ENCODE peak calls at places on chromosome 14, in seven cellular contexts. O, S, N, U, R, C and E are unnamed samples.
A peak's percentile ranks its signal among the peaks of the same experiment; 100 is the strongest.

GRCh38 chr14:68780358-68781160 is 12.3 kb downstream of the ZFP36L1 start:
- DNase-seq in N (no peak), O (peak; percentile 51), U (peak; percentile 78), S (peak; percentile 78), R (no peak), C (peak; percentile 73), E (peak; percentile 66)

GRCh38 chr14:74596747-74597456 is 15.1 kb downstream of the LTBP2 start:
- DNase-seq in U (peak; percentile 68), S (no peak), O (no peak), R (no peak), N (no peak), C (peak; percentile 40), E (peak; percentile 89)

GRCh38 chr14:91269076-91269991 is 24.8 kb upstream of the GPR68 start:
- DNase-seq in C (peak; percentile 70), S (no peak), R (no peak), U (no peak), N (no peak), O (no peak), E (no peak)

GRCh38 chr14:39381366-39381765 is 50.9 kb downstream of the FBXO33 start:
- DNase-seq in U (peak; percentile 47), C (no peak), N (no peak), R (no peak), S (no peak), O (no peak), E (no peak)

GRCh38 chr14:61461808-61462275 is 140.5 kb downstream of the PRKCH start:
- DNase-seq in N (no peak), U (peak; percentile 89), C (no peak), R (peak; percentile 63), O (peak; percentile 71), S (no peak), E (peak; percentile 90)

GRCh38 chr14:31257244-31257553 is 49.6 kb upstream of the HECTD1 start:
- DNase-seq in N (no peak), U (no peak), C (no peak), S (no peak), O (no peak), R (no peak), E (no peak)

GRCh38 chr14:24340606-24341005 is 815 bp upstream of the RIPK3 start:
- DNase-seq in O (no peak), C (no peak), U (no peak), N (no peak), R (no peak), S (no peak), E (no peak)

GRCh38 chr14:65637780-65638179 is 225.2 kb downstream of the FUT8 start:
- DNase-seq in S (no peak), U (no peak), O (no peak), R (peak; percentile 84), C (no peak), N (no peak), E (no peak)

GRCh38 chr14:101354726-101355125 is 206.6 kb upstream of the DIO3 start:
- DNase-seq in O (no peak), C (no peak), U (no peak), S (peak; percentile 40), N (no peak), R (no peak), E (no peak)

GRCh38 chr14:61215222-61216010 is 65.7 kb downstream of the TMEM30B start:
- DNase-seq in R (no peak), C (peak; percentile 56), U (no peak), S (no peak), O (no peak), N (no peak), E (peak; percentile 37)

GRCh38 chr14:49940805-49941421 is 48.0 kb downstream of the ARF6 start:
- DNase-seq in S (peak; percentile 46), O (no peak), C (no peak), N (peak; percentile 44), U (peak; percentile 84), R (no peak), E (peak; percentile 85)

GRCh38 chr14:41749425-41749824 is 142.7 kb downstream of the LRFN5 start:
- DNase-seq in N (no peak), C (no peak), O (no peak), R (no peak), S (no peak), U (peak; percentile 61), E (peak; percentile 28)

GRCh38 chr14:99481745-99482099 is 513 bp downstream of the CCNK start:
- DNase-seq in C (no peak), O (no peak), N (no peak), U (peak; percentile 52), R (peak; percentile 46), S (no peak), E (peak; percentile 47)
- TF ChIP-seq CTCF in C (no peak), O (no peak), N (no peak), U (peak; percentile 22), R (no peak), S (peak; percentile 12), E (no peak)

DNA sequence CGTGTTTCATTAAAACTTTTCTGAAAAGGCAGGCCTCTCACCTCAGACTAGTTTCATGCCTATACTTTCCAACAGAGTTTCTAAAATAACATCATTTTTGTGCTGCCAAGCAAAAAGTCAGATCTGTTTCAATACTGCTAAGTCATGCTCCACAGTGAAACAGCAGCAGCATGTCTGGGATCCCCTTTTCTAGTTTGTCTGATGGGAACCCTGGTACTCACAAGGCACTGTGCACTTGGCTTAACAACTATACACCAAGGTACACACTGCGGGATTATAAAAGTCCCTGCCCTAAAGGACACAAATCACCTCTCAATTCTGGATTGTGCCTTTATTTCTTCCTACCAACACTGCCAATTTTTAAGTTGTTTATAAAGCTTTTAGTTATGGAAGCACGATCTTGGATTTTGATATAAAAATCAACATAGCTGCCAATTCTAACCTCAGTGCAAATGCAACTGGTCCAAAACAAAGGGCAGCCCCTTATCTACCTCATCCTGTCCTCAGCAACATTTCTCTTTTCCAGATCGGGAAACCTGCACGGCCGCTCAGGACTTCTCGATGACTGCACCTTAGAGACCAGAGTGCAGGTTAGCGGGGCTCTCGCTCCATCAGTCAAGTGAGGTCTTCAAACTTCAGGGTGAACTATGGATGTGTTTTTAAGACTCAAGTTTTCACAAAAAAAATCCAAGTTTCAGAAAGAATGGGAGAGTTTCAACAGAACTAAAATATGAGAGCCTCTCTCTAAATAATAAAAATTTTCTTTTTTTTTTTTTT is 1.7 kb upstream of the EIF5 start:
- DNase-seq in C (no peak), N (no peak), U (no peak), S (peak; percentile 46), O (peak; percentile 20), R (no peak), E (no peak)
- H3K4me3 ChIP-seq in C (peak overlapping the region; percentile 96), N (no peak overlapping the region), U (no peak overlapping the region), S (no peak overlapping the region), O (peak overlapping the region; percentile 99), R (peak overlapping the region; percentile 7), E (no peak overlapping the region)

GRCh38 chr14:43621282-43621681 is 885.8 kb downstream of the FSCB start:
- DNase-seq in U (no peak), S (no peak), R (peak; percentile 37), O (no peak), N (no peak), C (no peak), E (no peak)

GRCh38 chr14:43625294-43625693 is 881.8 kb downstream of the FSCB start:
- DNase-seq in S (no peak), R (no peak), U (no peak), O (no peak), C (no peak), N (no peak), E (no peak)
- TF ChIP-seq CTCF in S (no peak), R (no peak), U (no peak), O (no peak), C (no peak), N (no peak), E (no peak)

GRCh38 chr14:51328942-51329350 is 88.9 kb downstream of the TMX1 start:
- DNase-seq in R (peak; percentile 43), C (no peak), U (peak; percentile 52), S (no peak), O (no peak), N (no peak), E (peak; percentile 47)

GRCh38 chr14:51327376-51327775 is 87.3 kb downstream of the TMX1 start:
- DNase-seq in C (no peak), R (peak; percentile 36), O (no peak), U (peak; percentile 73), N (no peak), S (no peak), E (peak; percentile 59)

GRCh38 chr14:51323492-51323891 is 83.4 kb downstream of the TMX1 start:
- DNase-seq in N (no peak), U (no peak), C (no peak), S (no peak), R (no peak), O (no peak), E (no peak)

GRCh38 chr14:51331651-51332367 is 91.8 kb downstream of the TMX1 start:
- DNase-seq in N (no peak), C (no peak), R (no peak), O (no peak), U (peak; percentile 78), S (no peak), E (peak; percentile 21)

DNA sequence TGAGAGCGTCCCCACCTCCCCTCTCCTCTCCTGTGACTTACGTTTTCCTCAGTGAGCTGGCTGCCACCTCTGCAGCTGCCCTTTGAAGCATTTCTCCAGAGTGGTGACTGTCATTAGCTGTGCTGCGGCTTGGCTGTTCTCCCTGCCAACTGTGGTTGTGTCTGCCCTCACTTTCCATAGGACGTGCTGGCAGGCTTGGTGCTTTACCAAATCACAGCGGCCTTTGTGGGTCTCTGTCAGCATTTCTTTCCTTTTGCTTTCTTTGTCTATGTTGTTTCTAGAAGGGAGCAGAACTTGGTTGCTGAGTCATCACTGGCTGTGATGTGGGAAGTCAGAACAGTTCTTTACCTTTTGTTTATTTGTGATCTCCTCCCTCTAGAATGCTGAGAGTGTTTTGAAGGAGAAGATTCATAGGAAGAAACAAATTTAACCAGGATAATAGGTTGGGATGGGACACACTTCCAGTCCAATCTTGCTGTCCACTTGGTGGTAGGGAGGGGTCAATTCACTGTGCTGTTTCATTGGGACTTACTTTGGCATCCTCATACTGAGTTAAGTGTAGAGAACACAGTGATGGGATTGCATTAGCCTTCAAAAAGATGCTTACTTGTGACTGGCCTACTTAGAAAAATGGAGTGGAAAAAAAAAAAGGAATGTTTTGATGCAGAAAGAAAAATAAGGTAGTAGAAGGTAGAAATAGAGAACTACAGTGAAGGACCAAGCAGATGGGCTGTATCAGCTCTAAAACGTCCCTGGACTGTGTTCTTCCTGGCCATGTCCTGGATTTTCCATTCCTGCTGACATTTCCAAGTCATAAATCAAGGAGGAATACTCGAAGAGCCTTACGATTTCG is 88.3 kb downstream of the TMX1 start:
- DNase-seq in S (no peak), U (peak; percentile 80), O (no peak), N (no peak), R (peak; percentile 80), C (no peak), E (peak; percentile 44)
- H3K4me3 ChIP-seq in S (no peak overlapping the region), U (peak overlapping the region; percentile 15), O (no peak overlapping the region), N (no peak overlapping the region), R (no peak overlapping the region), C (no peak overlapping the region), E (peak overlapping the region; percentile 15)

GRCh38 chr14:106129274-106129673 is 602.9 kb downstream of the TMEM121 start:
- DNase-seq in S (peak; percentile 54), U (no peak), N (no peak), C (no peak), O (no peak), R (no peak), E (no peak)
- TF ChIP-seq CTCF in S (no peak), U (no peak), N (no peak), C (no peak), O (no peak), R (no peak), E (no peak)